ENCODE peak calls at places on chromosomes 4 and X, in four cellular contexts. One of them, this sample, is unnamed.

GRCh38 chr4:115944146-115944905 is 830.9 kb upstream of the NDST4 start:
- DNase-seq in Peyer's patch: no peak
- DNase-seq in IMR-90: no peak
- DNase-seq in breast epithelium: no peak
- DNase-seq in this sample: no peak

GRCh38 chrX:115058276-115058675 is 40.9 kb upstream of the IL13RA2 start:
- DNase-seq in Peyer's patch: no peak
- DNase-seq in IMR-90: peak
- DNase-seq in breast epithelium: peak
- DNase-seq in this sample: no peak

GRCh38 chr4:47213106-47213505 is 181.7 kb downstream of the GABRB1 start:
- DNase-seq in Peyer's patch: no peak
- DNase-seq in IMR-90: peak
- DNase-seq in breast epithelium: no peak
- DNase-seq in this sample: no peak

GRCh38 chrX:9518896-9519295 is 54.0 kb downstream of the TBL1X start:
- DNase-seq in Peyer's patch: no peak
- DNase-seq in IMR-90: no peak
- DNase-seq in breast epithelium: no peak
- DNase-seq in this sample: no peak

GRCh38 chr4:3388461-3389185 is 53.1 kb upstream of the HGFAC start:
- DNase-seq in Peyer's patch: no peak
- DNase-seq in IMR-90: peak
- DNase-seq in breast epithelium: no peak
- DNase-seq in this sample: no peak

GRCh38 chrX:139844163-139844562 is 88.7 kb downstream of the ATP11C start:
- DNase-seq in Peyer's patch: no peak
- DNase-seq in IMR-90: no peak
- DNase-seq in breast epithelium: no peak
- DNase-seq in this sample: no peak

GRCh38 chrX:123959281-123960063 is 2.0 kb upstream of the STAG2 start:
- DNase-seq in Peyer's patch: peak
- DNase-seq in IMR-90: no peak
- DNase-seq in breast epithelium: peak
- DNase-seq in this sample: no peak

GRCh38 chrX:131827935-131828334 is 195.2 kb upstream of the STK26 start:
- DNase-seq in Peyer's patch: no peak
- DNase-seq in IMR-90: no peak
- DNase-seq in breast epithelium: no peak
- DNase-seq in this sample: no peak

GRCh38 chrX:30875957-30876356 is 13.1 kb downstream of the TAB3 start:
- DNase-seq in Peyer's patch: no peak
- DNase-seq in IMR-90: peak
- DNase-seq in breast epithelium: no peak
- DNase-seq in this sample: peak

GRCh38 chrX:22575161-22575845 is 302.6 kb downstream of the CBLL2 start:
- DNase-seq in Peyer's patch: no peak
- DNase-seq in IMR-90: peak
- DNase-seq in breast epithelium: no peak
- DNase-seq in this sample: no peak

GRCh38 chr4:88962430-88962829 is 94.6 kb downstream of the FAM13A start:
- DNase-seq in Peyer's patch: no peak
- DNase-seq in IMR-90: no peak
- DNase-seq in breast epithelium: no peak
- DNase-seq in this sample: no peak

GRCh38 chrX:76148011-76148665 is 24.7 kb upstream of the PBDC1 start:
- DNase-seq in Peyer's patch: no peak
- DNase-seq in IMR-90: peak
- DNase-seq in breast epithelium: no peak
- DNase-seq in this sample: no peak

GRCh38 chrX:76153221-76153620 is 19.6 kb upstream of the PBDC1 start:
- DNase-seq in Peyer's patch: no peak
- DNase-seq in IMR-90: no peak
- DNase-seq in breast epithelium: no peak
- DNase-seq in this sample: no peak

DNA sequence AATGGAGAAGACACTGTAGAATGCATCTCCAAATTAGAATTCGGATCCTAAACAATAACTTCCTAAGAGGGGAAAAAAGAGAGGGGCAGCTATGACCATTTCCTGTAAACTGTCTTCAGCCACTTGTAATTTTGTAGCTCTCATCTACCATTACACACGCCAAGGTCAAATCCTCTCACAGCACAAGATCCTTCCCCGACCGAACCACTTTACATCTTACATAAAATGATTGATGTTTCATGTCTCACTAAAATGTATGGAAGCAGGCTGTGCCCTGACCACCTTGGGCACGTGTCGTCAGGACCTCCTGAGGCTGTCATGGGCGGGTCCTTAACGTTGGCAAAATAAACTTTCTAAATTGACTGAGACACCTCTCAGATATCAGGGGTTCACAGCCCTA is 24.1 kb upstream of the PBDC1 start:
- DNase-seq in Peyer's patch: peak
- DNase-seq in IMR-90: peak
- DNase-seq in breast epithelium: peak
- DNase-seq in this sample: no peak
- H3K4me3 ChIP-seq in Peyer's patch: no peak
- H3K4me3 ChIP-seq in IMR-90: peak
- H3K4me3 ChIP-seq in breast epithelium: peak
- H3K4me3 ChIP-seq in this sample: peak

DNA sequence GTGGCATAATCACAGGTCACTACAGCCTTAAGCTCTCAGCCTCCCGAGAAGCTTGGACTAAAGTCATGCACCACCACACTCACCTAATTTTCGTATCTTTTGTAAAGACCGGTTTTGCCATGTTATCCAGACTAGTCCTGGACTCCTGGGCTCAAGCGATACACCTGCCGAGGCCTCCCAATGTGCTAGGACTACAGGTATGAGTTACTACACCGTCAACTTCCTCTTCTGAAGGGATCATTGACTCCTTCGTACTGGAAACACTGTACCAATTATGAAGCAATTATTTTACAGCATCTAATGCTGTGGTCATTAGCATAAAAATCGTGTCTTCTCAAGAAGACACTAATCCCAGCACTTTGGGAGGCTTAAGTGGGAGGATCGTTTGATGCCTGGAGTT is 35.2 kb downstream of the PDS5A start:
- DNase-seq in Peyer's patch: peak
- DNase-seq in IMR-90: no peak
- DNase-seq in breast epithelium: no peak
- DNase-seq in this sample: no peak
- H3K27ac ChIP-seq in Peyer's patch: no peak
- H3K27ac ChIP-seq in IMR-90: no peak
- H3K27ac ChIP-seq in breast epithelium: no peak
- H3K27ac ChIP-seq in this sample: no peak

DNA sequence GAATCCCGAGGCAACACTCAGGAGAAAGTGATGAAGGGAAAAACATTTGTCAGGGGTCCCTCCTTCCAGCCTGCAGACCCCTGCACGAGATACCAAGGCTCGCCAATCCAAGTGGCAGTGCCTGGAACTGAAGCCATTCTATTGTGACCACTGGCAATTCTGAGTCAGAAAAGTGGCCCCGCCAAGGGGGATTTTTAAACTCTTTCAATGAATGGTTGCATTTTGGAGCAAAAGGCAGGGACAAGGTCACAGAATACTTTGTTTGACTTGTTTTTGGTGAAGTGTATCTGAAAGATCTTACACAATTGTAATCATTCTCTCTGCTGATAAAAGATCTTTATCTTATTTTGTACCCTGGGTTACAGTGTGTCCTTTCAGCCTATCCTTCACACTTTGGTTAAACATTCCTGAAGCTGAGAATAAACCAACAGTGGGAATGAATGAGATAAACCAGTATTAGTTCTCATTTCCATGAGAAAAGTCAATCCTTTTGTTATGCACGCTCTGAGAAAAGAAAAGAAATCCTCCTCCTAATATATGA is 115.9 kb upstream of the PDLIM3 start:
- DNase-seq in Peyer's patch: no peak
- DNase-seq in IMR-90: no peak
- DNase-seq in breast epithelium: no peak
- DNase-seq in this sample: no peak
- TF ChIP-seq CTCF in Peyer's patch: no peak
- TF ChIP-seq CTCF in IMR-90: no peak
- TF ChIP-seq CTCF in breast epithelium: no peak
- TF ChIP-seq CTCF in this sample: no peak

DNA sequence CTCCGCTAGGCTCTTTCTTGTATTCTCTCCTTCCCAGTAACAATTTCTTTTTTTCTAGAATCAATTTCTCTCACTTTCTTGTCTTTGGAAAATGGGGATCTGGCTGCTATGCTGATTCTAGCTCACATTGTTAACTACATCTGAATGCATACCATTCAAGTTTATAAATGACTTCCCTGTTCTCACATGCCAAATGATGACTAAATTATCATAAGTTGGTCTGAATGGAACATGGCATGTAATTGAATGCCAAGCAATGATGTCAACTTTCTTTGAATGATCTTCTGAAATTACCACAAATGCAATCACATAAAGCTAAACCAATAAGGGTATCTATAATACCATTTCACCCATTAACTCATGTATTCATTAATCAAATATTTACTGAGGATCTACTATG is 2.7 kb upstream of the ITM2A start:
- DNase-seq in Peyer's patch: no peak
- DNase-seq in IMR-90: no peak
- DNase-seq in breast epithelium: no peak
- DNase-seq in this sample: no peak
- H3K4me3 ChIP-seq in Peyer's patch: no peak
- H3K4me3 ChIP-seq in IMR-90: no peak
- H3K4me3 ChIP-seq in breast epithelium: no peak
- H3K4me3 ChIP-seq in this sample: no peak

GRCh38 chr4:141388483-141388882 is 167.8 kb downstream of the ZNF330 start:
- DNase-seq in Peyer's patch: no peak
- DNase-seq in IMR-90: peak
- DNase-seq in breast epithelium: no peak
- DNase-seq in this sample: no peak
- H3K27ac ChIP-seq in Peyer's patch: no peak
- H3K27ac ChIP-seq in IMR-90: no peak
- H3K27ac ChIP-seq in breast epithelium: no peak
- H3K27ac ChIP-seq in this sample: peak

DNA sequence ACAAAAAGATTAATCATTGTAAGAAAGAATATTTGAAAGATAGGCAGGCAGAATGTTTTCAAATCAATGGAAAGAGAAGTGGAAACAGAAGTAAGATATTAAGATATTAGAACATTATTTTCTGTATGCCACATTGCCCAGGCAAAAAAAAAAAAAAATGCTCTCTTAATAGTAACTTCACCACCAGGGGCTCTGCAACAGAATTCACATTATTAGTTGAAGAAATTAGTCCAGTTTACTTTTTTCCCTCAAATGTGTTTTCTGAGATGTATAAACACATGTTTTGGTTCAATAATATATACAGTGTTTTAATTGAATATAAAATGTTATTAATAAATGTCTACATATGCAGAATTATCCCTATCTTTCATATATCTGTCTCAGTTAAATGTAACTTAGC is 78.0 kb upstream of the ADAD1 start:
- DNase-seq in Peyer's patch: no peak
- DNase-seq in IMR-90: no peak
- DNase-seq in breast epithelium: no peak
- DNase-seq in this sample: no peak
- TF ChIP-seq CTCF in Peyer's patch: no peak
- TF ChIP-seq CTCF in IMR-90: peak
- TF ChIP-seq CTCF in breast epithelium: no peak
- TF ChIP-seq CTCF in this sample: no peak

GRCh38 chr4:10018818-10019438 is 2.4 kb downstream of the SLC2A9 start:
- DNase-seq in Peyer's patch: peak
- DNase-seq in IMR-90: peak
- DNase-seq in breast epithelium: peak
- DNase-seq in this sample: peak
- H3K4me3 ChIP-seq in Peyer's patch: peak
- H3K4me3 ChIP-seq in IMR-90: peak
- H3K4me3 ChIP-seq in breast epithelium: peak
- H3K4me3 ChIP-seq in this sample: peak

GRCh38 chrX:54529559-54530357 is at the start of gene GNL3L:
- DNase-seq in Peyer's patch: peak
- DNase-seq in IMR-90: peak
- DNase-seq in breast epithelium: peak
- DNase-seq in this sample: peak

GRCh38 chrX:54530358-54530900 is 410 bp downstream of the GNL3L start:
- DNase-seq in Peyer's patch: no peak
- DNase-seq in IMR-90: no peak
- DNase-seq in breast epithelium: no peak
- DNase-seq in this sample: no peak

GRCh38 chrX:54534271-54534670 is 4.3 kb downstream of the GNL3L start:
- DNase-seq in Peyer's patch: no peak
- DNase-seq in IMR-90: no peak
- DNase-seq in breast epithelium: no peak
- DNase-seq in this sample: no peak

GRCh38 chrX:54529166-54529558 is 857 bp upstream of the GNL3L start:
- DNase-seq in Peyer's patch: no peak
- DNase-seq in IMR-90: no peak
- DNase-seq in breast epithelium: no peak
- DNase-seq in this sample: no peak
- H3K27ac ChIP-seq in Peyer's patch: peak
- H3K27ac ChIP-seq in IMR-90: peak
- H3K27ac ChIP-seq in breast epithelium: peak
- H3K27ac ChIP-seq in this sample: peak

GRCh38 chr4:176964116-176964691 is 171.5 kb upstream of the VEGFC start:
- DNase-seq in Peyer's patch: no peak
- DNase-seq in IMR-90: no peak
- DNase-seq in breast epithelium: no peak
- DNase-seq in this sample: no peak
- TF ChIP-seq CTCF in Peyer's patch: no peak
- TF ChIP-seq CTCF in IMR-90: peak
- TF ChIP-seq CTCF in breast epithelium: no peak
- TF ChIP-seq CTCF in this sample: peak

GRCh38 chrX:45771114-45771513 is 570.4 kb upstream of the DIPK2B start:
- DNase-seq in Peyer's patch: peak
- DNase-seq in IMR-90: peak
- DNase-seq in breast epithelium: no peak
- DNase-seq in this sample: peak

GRCh38 chrX:45767021-45767491 is 566.4 kb upstream of the DIPK2B start:
- DNase-seq in Peyer's patch: no peak
- DNase-seq in IMR-90: peak
- DNase-seq in breast epithelium: no peak
- DNase-seq in this sample: no peak

GRCh38 chrX:45769919-45770582 is 569.4 kb upstream of the DIPK2B start:
- DNase-seq in Peyer's patch: peak
- DNase-seq in IMR-90: peak
- DNase-seq in breast epithelium: peak
- DNase-seq in this sample: no peak

GRCh38 chrX:45765726-45766125 is 565.0 kb upstream of the DIPK2B start:
- DNase-seq in Peyer's patch: no peak
- DNase-seq in IMR-90: no peak
- DNase-seq in breast epithelium: no peak
- DNase-seq in this sample: no peak

GRCh38 chrX:45768666-45769065 is 568.0 kb upstream of the DIPK2B start:
- DNase-seq in Peyer's patch: no peak
- DNase-seq in IMR-90: no peak
- DNase-seq in breast epithelium: no peak
- DNase-seq in this sample: no peak
- H3K4me3 ChIP-seq in Peyer's patch: peak
- H3K4me3 ChIP-seq in IMR-90: peak
- H3K4me3 ChIP-seq in breast epithelium: peak
- H3K4me3 ChIP-seq in this sample: peak

This sample was measured in RWPE2.